ENCODE peak calls at places on chromosomes 4 and X, in four cellular contexts. Y, U, R and W are unnamed samples.

GRCh38 chr4:150316332-150317205 is 238.3 kb downstream of the DCLK2 start:
- DNase-seq in Y (no peak), U (no peak), R (no peak), W (peak; percentile 66)

GRCh38 chr4:80434238-80434637 is 98.7 kb downstream of the CFAP299 start:
- DNase-seq in Y (peak; percentile 71), U (no peak), R (peak; percentile 39), W (peak; percentile 7)

GRCh38 chr4:3054169-3054759 is 20.1 kb downstream of the HTT-AS start:
- DNase-seq in Y (no peak), U (no peak), R (no peak), W (no peak)

GRCh38 chrX:32191316-32191715 is 1020.0 kb downstream of the DMD start:
- DNase-seq in Y (no peak), U (no peak), R (no peak), W (no peak)

GRCh38 chr4:142913461-142914030 is 67.4 kb upstream of the INPP4B start:
- DNase-seq in Y (peak; percentile 5), U (no peak), R (no peak), W (peak; percentile 17)

GRCh38 chr4:17781072-17781830 is at the start of gene FAM184B:
- DNase-seq in Y (peak; percentile 4), U (peak; percentile 63), R (peak; percentile 17), W (no peak)

GRCh38 chrX:1592128-1592862 is 891 bp downstream of the AKAP17A start:
- DNase-seq in Y (peak; percentile 10), U (peak; percentile 50), R (peak; percentile 19), W (no peak)

GRCh38 chr4:180527993-180528392 is 1715.2 kb upstream of the TENM3 start:
- DNase-seq in Y (no peak), U (no peak), R (peak; percentile 7), W (no peak)

GRCh38 chr4:26860922-26861433 is 337 bp downstream of the STIM2 start:
- DNase-seq in Y (peak; percentile 41), U (peak; percentile 68), R (peak; percentile 19), W (peak; percentile 58)

GRCh38 chrX:100090931-100091330 is 319.1 kb downstream of the PCDH19 start:
- DNase-seq in Y (peak; percentile 48), U (no peak), R (no peak), W (peak; percentile 79)

GRCh38 chr4:85741421-85741820 is 266.5 kb downstream of the ARHGAP24 start:
- DNase-seq in Y (no peak), U (no peak), R (no peak), W (no peak)

GRCh38 chrX:136736690-136737089 is 44.0 kb downstream of the ARHGEF6 start:
- DNase-seq in Y (no peak), U (no peak), R (no peak), W (no peak)

GRCh38 chr4:134551348-134551747 is 349.8 kb upstream of the PABPC4L start:
- DNase-seq in Y (no peak), U (no peak), R (no peak), W (no peak)

GRCh38 chr4:1045595-1046201 is 34.3 kb downstream of the FGFRL1 start:
- DNase-seq in Y (no peak), U (no peak), R (no peak), W (no peak)

GRCh38 chr4:95549246-95550138 is 719 bp upstream of the UNC5C start:
- DNase-seq in Y (peak; percentile 52), U (peak; percentile 63), R (no peak), W (peak; percentile 8)

GRCh38 chr4:16573744-16574143 is 324.7 kb downstream of the LDB2 start:
- DNase-seq in Y (peak; percentile 86), U (no peak), R (peak; percentile 90), W (peak; percentile 82)

GRCh38 chrX:9526965-9527364 is 62.1 kb downstream of the TBL1X start:
- DNase-seq in Y (no peak), U (no peak), R (no peak), W (no peak)
- TF ChIP-seq CTCF in Y (no peak), U (no peak), R (no peak), W (no peak)

DNA sequence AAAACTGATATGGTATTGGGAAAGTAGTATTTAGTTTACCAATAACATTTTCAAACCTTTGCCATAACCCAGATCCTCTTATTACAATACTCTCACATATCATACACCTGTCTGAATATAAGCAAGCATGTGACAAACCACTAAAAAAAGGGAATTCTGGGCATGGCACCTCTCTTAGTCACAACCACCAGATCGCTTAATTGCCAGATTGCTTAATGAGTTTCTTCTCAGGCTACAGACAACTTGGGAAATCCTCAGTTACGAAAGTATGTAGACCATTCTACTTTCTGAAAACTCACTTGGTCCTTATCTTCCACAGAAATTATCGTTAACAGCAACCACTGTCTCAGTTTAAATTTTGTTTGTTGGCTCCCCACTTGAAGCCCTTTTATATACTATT is 2.1 kb downstream of the NAF1 start:
- DNase-seq in Y (peak; percentile 48), U (no peak), R (no peak), W (peak; percentile 52)
- H3K4me3 ChIP-seq in Y (peak overlapping the region; percentile 77), U (peak overlapping the region; percentile 81), R (peak overlapping the region; percentile 91), W (peak overlapping the region; percentile 77)

GRCh38 chr4:166091914-166092510 is 219.0 kb downstream of the TLL1 start:
- DNase-seq in Y (peak; percentile 22), U (peak; percentile 9), R (peak; percentile 64), W (peak; percentile 25)

GRCh38 chr4:166088576-166088975 is 215.5 kb downstream of the TLL1 start:
- DNase-seq in Y (no peak), U (peak; percentile 1), R (no peak), W (no peak)

GRCh38 chr4:166092797-166093196 is 219.8 kb downstream of the TLL1 start:
- DNase-seq in Y (no peak), U (no peak), R (peak; percentile 16), W (no peak)

GRCh38 chr4:166087569-166087968 is 214.5 kb downstream of the TLL1 start:
- DNase-seq in Y (no peak), U (no peak), R (no peak), W (no peak)

DNA sequence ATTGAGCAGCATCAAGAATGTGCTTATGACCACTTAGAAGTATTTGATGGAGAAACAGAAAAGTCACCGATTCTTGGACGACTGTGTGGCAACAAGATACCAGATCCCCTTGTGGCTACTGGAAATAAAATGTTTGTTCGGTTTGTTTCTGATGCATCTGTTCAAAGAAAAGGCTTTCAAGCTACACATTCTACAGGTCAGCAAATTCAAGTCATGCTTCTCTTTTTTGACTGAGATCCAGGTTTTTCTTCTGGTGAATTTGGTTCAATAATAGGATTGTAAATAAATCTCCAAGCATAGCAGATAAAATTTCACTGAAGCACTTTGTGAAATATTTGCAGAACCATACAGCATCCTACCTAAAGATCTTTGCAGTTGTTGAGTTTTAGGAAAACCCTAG is 218.1 kb downstream of the TLL1 start:
- DNase-seq in Y (no peak), U (no peak), R (peak; percentile 19), W (no peak)
- TF ChIP-seq CTCF in Y (no peak), U (no peak), R (no peak), W (no peak)

GRCh38 chr4:132818091-132818490 is 331.0 kb upstream of the PCDH10 start:
- DNase-seq in Y (no peak), U (peak; percentile 1), R (no peak), W (no peak)
- H3K4me3 ChIP-seq in Y (no peak overlapping the region), U (no peak overlapping the region), R (no peak overlapping the region), W (no peak overlapping the region)

DNA sequence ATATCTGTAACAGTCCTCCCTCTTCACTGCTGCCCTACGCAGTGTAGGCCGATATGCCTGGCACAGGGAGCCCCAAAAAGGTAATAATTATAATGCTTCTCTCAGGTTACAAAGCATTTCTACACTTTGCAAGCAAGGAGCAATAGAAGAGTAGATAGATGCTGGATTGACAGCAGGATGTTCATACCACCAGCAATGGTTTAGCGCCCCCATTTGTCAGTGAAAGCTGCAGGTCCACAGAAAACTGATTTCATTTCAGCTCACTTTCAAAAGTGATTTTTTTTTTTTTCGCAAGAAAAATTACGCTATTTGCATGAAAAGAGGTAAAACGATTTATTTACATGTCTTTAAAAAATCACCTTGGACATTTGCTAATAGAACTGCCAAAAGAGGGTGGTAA is 34.5 kb downstream of the HPF1 start:
- DNase-seq in Y (no peak), U (peak; percentile 34), R (peak; percentile 31), W (peak; percentile 6)
- TF ChIP-seq CTCF in Y (peak; percentile 13), U (peak; percentile 52), R (peak; percentile 56), W (no peak)

GRCh38 chr4:48664938-48665337 is 115.1 kb downstream of the FRYL start:
- DNase-seq in Y (no peak), U (no peak), R (no peak), W (no peak)

GRCh38 chr4:48665555-48666186 is 114.4 kb downstream of the FRYL start:
- DNase-seq in Y (peak; percentile 45), U (no peak), R (peak; percentile 73), W (no peak)

GRCh38 chr4:48660347-48660746 is 119.7 kb downstream of the FRYL start:
- DNase-seq in Y (no peak), U (no peak), R (no peak), W (no peak)
- H3K4me3 ChIP-seq in Y (no peak overlapping the region), U (no peak overlapping the region), R (no peak overlapping the region), W (no peak overlapping the region)

GRCh38 chr4:148425327-148426110 is 16.7 kb downstream of the NR3C2 start:
- DNase-seq in Y (no peak), U (peak; percentile 12), R (no peak), W (no peak)
- TF ChIP-seq CTCF in Y (no peak), U (no peak), R (peak; percentile 27), W (no peak)

DNA sequence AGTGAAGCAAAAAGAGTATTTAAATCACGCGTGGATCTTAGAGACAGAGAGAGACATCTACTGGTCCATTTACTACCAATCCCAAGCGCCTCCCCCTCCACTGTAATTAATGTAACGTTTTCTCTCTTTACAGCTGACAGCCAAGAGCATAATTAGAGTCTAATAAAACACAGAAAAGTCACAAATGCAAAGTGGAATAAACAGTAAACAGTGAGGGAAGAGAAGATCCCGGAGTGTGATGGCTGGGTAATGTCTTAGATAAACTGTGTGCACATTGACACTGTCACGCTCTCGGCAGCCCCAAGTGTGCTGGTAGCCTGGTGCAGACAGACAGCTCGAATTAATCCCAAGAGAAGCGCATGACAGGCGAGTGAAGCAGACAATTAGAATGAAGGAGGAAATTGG is 100.3 kb downstream of the CXXC4 start:
- DNase-seq in Y (no peak), U (peak; percentile 10), R (no peak), W (no peak)
- H3K4me3 ChIP-seq in Y (peak overlapping the region; percentile 38), U (no peak overlapping the region), R (no peak overlapping the region), W (no peak overlapping the region)